ENCODE peak calls at places on chromosome 14, in five cellular contexts. K is neuronal stem cell, B is mesenchymal stem cell, C is H1, U is trophoblast cell. D is an unnamed sample.

GRCh38 chr14:22472935-22473854 is 115.8 kb downstream of the DAD1 start:
- DNase-seq in U (peak; percentile 60), K (peak; percentile 30), C (peak; percentile 66), B (peak; percentile 56), D (peak; percentile 57)

GRCh38 chr14:75418779-75419768 is 8.7 kb upstream of the JDP2 start:
- DNase-seq in C (peak; percentile 89), B (no peak), K (peak; percentile 33), U (peak; percentile 34), D (peak; percentile 92)

GRCh38 chr14:92224348-92224954 is 98.5 kb upstream of the SLC24A4 start:
- DNase-seq in C (no peak), B (no peak), K (no peak), U (no peak), D (no peak)

GRCh38 chr14:91998667-91999570 is 40.9 kb downstream of the TRIP11 start:
- DNase-seq in U (no peak), B (no peak), C (no peak), K (no peak), D (no peak)

GRCh38 chr14:65585216-65585615 is 172.7 kb downstream of the FUT8 start:
- DNase-seq in C (no peak), B (no peak), U (no peak), K (no peak), D (no peak)

GRCh38 chr14:34199585-34199984 is 248.7 kb upstream of the EGLN3 start:
- DNase-seq in C (no peak), U (peak; percentile 84), B (peak; percentile 65), K (no peak), D (no peak)

GRCh38 chr14:26401170-26401968 is 196.5 kb downstream of the NOVA1 start:
- DNase-seq in K (no peak), U (no peak), B (no peak), C (no peak), D (no peak)

GRCh38 chr14:61439779-61440418 is 118.5 kb downstream of the PRKCH start:
- DNase-seq in B (no peak), C (no peak), K (no peak), U (no peak), D (no peak)

GRCh38 chr14:93744176-93744575 is 44.1 kb downstream of the PRIMA1 start:
- DNase-seq in K (no peak), B (no peak), C (no peak), U (no peak), D (no peak)

GRCh38 chr14:70622111-70622712 is 19.5 kb upstream of the TTC9 start:
- DNase-seq in C (peak; percentile 75), B (peak; percentile 56), U (peak; percentile 81), K (peak; percentile 36), D (peak; percentile 70)

GRCh38 chr14:81095539-81095938 is 125.2 kb downstream of the GTF2A1 start:
- DNase-seq in C (no peak), U (no peak), K (no peak), B (no peak), D (no peak)

GRCh38 chr14:49497725-49498348 is 88.3 kb downstream of the RPS29 start:
- DNase-seq in U (peak; percentile 94), C (no peak), B (peak; percentile 70), K (peak; percentile 70), D (no peak)

GRCh38 chr14:41482861-41483260 is 123.8 kb upstream of the LRFN5 start:
- DNase-seq in U (no peak), C (no peak), K (no peak), B (no peak), D (no peak)

GRCh38 chr14:66468778-66469367 is 17.3 kb upstream of the CCDC196 start:
- DNase-seq in U (no peak), C (no peak), B (no peak), K (no peak), D (no peak)

GRCh38 chr14:35342160-35343010 is 50.2 kb downstream of the PSMA6 start:
- DNase-seq in K (no peak), C (no peak), U (peak; percentile 37), B (no peak), D (no peak)

GRCh38 chr14:105933238-105933637 is 406.9 kb downstream of the TMEM121 start:
- DNase-seq in B (no peak), U (peak; percentile 66), K (no peak), C (no peak), D (peak; percentile 2)

GRCh38 chr14:60101801-60102200 is 10.1 kb downstream of the PCNX4 start:
- DNase-seq in C (no peak), K (no peak), B (peak; percentile 39), U (no peak), D (no peak)

GRCh38 chr14:22494486-22495135 is 94.4 kb downstream of the DAD1 start:
- DNase-seq in B (no peak), K (no peak), C (no peak), U (no peak), D (no peak)

GRCh38 chr14:88910386-88910785 is 85.9 kb downstream of the TTC8 start:
- DNase-seq in C (no peak), K (no peak), B (no peak), U (no peak), D (no peak)

GRCh38 chr14:38951451-38951850 is 151.6 kb downstream of the SEC23A start:
- DNase-seq in K (no peak), U (no peak), C (no peak), B (no peak), D (no peak)

GRCh38 chr14:92646952-92647461 is 101.4 kb downstream of the LGMN start:
- DNase-seq in C (no peak), B (peak; percentile 82), U (peak; percentile 88), K (no peak), D (no peak)

GRCh38 chr14:74754157-74754556 is 9.0 kb upstream of the YLPM1 start:
- DNase-seq in U (no peak), K (no peak), C (no peak), B (peak; percentile 12), D (no peak)

GRCh38 chr14:26394114-26394855 is 203.5 kb downstream of the NOVA1 start:
- DNase-seq in K (peak; percentile 9), B (peak; percentile 8), U (peak; percentile 67), C (no peak), D (peak; percentile 34)

GRCh38 chr14:30005114-30005698 is 77.6 kb upstream of the PRKD1 start:
- DNase-seq in U (peak; percentile 19), K (peak; percentile 29), C (no peak), B (peak; percentile 72), D (no peak)

GRCh38 chr14:30223385-30223785 is 295.7 kb upstream of the PRKD1 start:
- DNase-seq in U (peak; percentile 93), K (no peak), B (peak; percentile 86), C (no peak), D (no peak)

GRCh38 chr14:51822499-51822898 is 37.9 kb upstream of the GNG2 start:
- DNase-seq in C (no peak), B (no peak), K (no peak), U (no peak), D (no peak)

GRCh38 chr14:95840094-95840493 is 36.5 kb upstream of the TUNAR start:
- DNase-seq in B (no peak), C (peak; percentile 26), U (no peak), K (no peak), D (no peak)

GRCh38 chr14:82704218-82704617 is 1170.6 kb upstream of the SEL1L start:
- DNase-seq in K (no peak), B (no peak), U (no peak), C (no peak), D (no peak)

GRCh38 chr14:70121521-70121920 is 67.2 kb downstream of the SLC8A3 start:
- DNase-seq in B (no peak), C (peak; percentile 54), K (peak; percentile 51), U (no peak), D (peak; percentile 69)

GRCh38 chr14:54652188-54652889 is 85.4 kb downstream of the SAMD4A start:
- DNase-seq in K (peak; percentile 53), U (peak; percentile 97), B (peak; percentile 100), C (no peak), D (peak; percentile 87)
- H2BK12ac ChIP-seq in K (no peak overlapping the region), U (peak overlapping the region; percentile 100), B (no peak overlapping the region), C (peak overlapping the region; percentile 99), D (peak overlapping the region; percentile 99)

DNA sequence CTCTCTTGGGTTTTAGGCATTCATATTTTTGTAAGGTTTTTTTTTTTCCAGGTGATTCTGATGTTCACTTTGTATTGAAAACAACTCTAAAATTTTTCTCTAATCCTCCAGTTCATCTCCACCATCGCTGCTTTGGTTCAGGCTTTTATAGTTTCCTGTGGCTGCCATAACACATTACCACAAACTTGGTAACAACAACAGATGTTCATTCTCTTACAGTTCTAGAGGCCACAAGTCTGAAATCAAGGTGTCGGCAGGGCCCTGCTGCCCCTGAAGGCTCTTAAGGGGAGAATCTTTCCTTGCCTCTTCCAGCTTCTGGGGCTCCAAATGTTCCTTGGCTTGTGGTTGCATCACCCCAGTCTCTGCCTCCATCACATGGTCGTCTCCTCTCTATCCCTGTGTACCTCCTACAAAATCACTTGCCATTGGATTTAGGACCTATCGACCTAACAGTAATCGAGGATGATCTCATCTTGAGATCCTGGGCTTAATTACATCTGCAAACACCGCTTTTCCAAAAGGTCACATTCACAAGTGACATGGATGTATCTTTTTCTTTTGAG is 55.2 kb downstream of the PELI2 start:
- DNase-seq in K (no peak), C (no peak), B (peak; percentile 18), U (no peak), D (no peak)
- H2BK12ac ChIP-seq in K (no peak overlapping the region), C (no peak overlapping the region), B (no peak overlapping the region), U (no peak overlapping the region), D (no peak overlapping the region)

GRCh38 chr14:101948666-101949205 is 15.6 kb upstream of the DYNC1H1 start:
- DNase-seq in K (no peak), C (no peak), B (no peak), U (no peak), D (no peak)
- H2BK12ac ChIP-seq in K (no peak overlapping the region), C (peak overlapping the region; percentile 85), B (peak overlapping the region; percentile 25), U (no peak overlapping the region), D (no peak overlapping the region)

GRCh38 chr14:86420131-86420530 is 890.2 kb downstream of the FLRT2 start:
- DNase-seq in C (no peak), U (no peak), K (no peak), B (no peak), D (no peak)

DNA sequence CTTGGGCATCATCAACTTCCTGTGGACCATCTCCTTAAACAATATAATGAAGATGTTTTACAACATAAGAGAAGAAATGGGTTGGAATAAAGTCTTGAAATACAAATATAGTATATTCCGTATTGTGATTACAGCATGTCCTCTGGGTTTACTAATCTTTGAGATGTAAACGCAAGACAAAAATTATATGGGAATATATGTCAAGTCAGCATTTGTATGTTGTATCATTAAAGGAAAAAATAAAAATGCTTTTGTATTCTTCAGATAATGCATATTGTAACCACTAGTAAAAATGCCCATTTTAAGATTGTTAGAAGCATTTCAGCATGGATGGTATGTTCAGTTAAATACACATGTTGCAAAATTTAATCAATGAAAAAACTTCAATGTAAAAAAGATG is 893.3 kb downstream of the FLRT2 start:
- DNase-seq in K (no peak), B (no peak), C (no peak), U (no peak), D (no peak)
- H2BK12ac ChIP-seq in K (no peak overlapping the region), B (no peak overlapping the region), C (no peak overlapping the region), U (no peak overlapping the region), D (no peak overlapping the region)

D was measured in H9.